ENCODE peak calls at places on chromosomes 12 and 14, in seven cellular contexts. One of them, this sample, is unnamed.

GRCh38 chr12:131897875-131898274 is 3.5 kb downstream of the ULK1 start:
- DNase-seq in K562: no peak
- DNase-seq in endothelial cell of umbilical vein: no peak
- DNase-seq in GM12878: no peak
- DNase-seq in HCT116: no peak
- DNase-seq in A549: no peak
- DNase-seq in SK-N-SH: no peak
- DNase-seq in this sample: no peak

GRCh38 chr12:104684884-104685283 is 228.1 kb downstream of the CHST11 start:
- DNase-seq in A549: no peak
- DNase-seq in SK-N-SH: no peak
- DNase-seq in K562: no peak
- DNase-seq in HCT116: no peak
- DNase-seq in GM12878: no peak
- DNase-seq in endothelial cell of umbilical vein: peak
- DNase-seq in this sample: no peak

GRCh38 chr14:55398679-55399078 is 13.0 kb downstream of the ATG14 start:
- DNase-seq in endothelial cell of umbilical vein: peak
- DNase-seq in HCT116: peak
- DNase-seq in SK-N-SH: no peak
- DNase-seq in K562: peak
- DNase-seq in GM12878: no peak
- DNase-seq in A549: peak
- DNase-seq in this sample: peak

GRCh38 chr14:61510736-61511557 is 184.4 kb upstream of the HIF1A start:
- DNase-seq in K562: no peak
- DNase-seq in HCT116: no peak
- DNase-seq in A549: no peak
- DNase-seq in SK-N-SH: no peak
- DNase-seq in GM12878: no peak
- DNase-seq in endothelial cell of umbilical vein: no peak
- DNase-seq in this sample: no peak

GRCh38 chr12:99619389-99620158 is 28.0 kb upstream of the GARIN6 start:
- DNase-seq in K562: peak
- DNase-seq in A549: no peak
- DNase-seq in GM12878: no peak
- DNase-seq in HCT116: peak
- DNase-seq in endothelial cell of umbilical vein: no peak
- DNase-seq in SK-N-SH: peak
- DNase-seq in this sample: peak

GRCh38 chr12:94667031-94667540 is 16.7 kb upstream of the TMCC3 start:
- DNase-seq in A549: no peak
- DNase-seq in SK-N-SH: no peak
- DNase-seq in endothelial cell of umbilical vein: no peak
- DNase-seq in K562: no peak
- DNase-seq in HCT116: no peak
- DNase-seq in GM12878: no peak
- DNase-seq in this sample: no peak

GRCh38 chr12:116734156-116734768 is 3.6 kb downstream of the SPRING1 start:
- DNase-seq in GM12878: no peak
- DNase-seq in endothelial cell of umbilical vein: no peak
- DNase-seq in SK-N-SH: no peak
- DNase-seq in HCT116: no peak
- DNase-seq in A549: no peak
- DNase-seq in K562: no peak
- DNase-seq in this sample: no peak

GRCh38 chr12:115755061-115755751 is 522.3 kb downstream of the MED13L start:
- DNase-seq in K562: no peak
- DNase-seq in A549: no peak
- DNase-seq in GM12878: no peak
- DNase-seq in endothelial cell of umbilical vein: no peak
- DNase-seq in SK-N-SH: no peak
- DNase-seq in HCT116: no peak
- DNase-seq in this sample: no peak

GRCh38 chr14:28676481-28676880 is 90.1 kb upstream of the FOXG1 start:
- DNase-seq in HCT116: no peak
- DNase-seq in endothelial cell of umbilical vein: peak
- DNase-seq in A549: no peak
- DNase-seq in K562: no peak
- DNase-seq in SK-N-SH: no peak
- DNase-seq in GM12878: no peak
- DNase-seq in this sample: peak

GRCh38 chr12:10802587-10802986 is at the start of gene TAS2R7:
- DNase-seq in K562: no peak
- DNase-seq in HCT116: no peak
- DNase-seq in endothelial cell of umbilical vein: no peak
- DNase-seq in A549: no peak
- DNase-seq in GM12878: no peak
- DNase-seq in SK-N-SH: no peak
- DNase-seq in this sample: no peak

GRCh38 chr14:90815817-90816662 is at the start of gene TTC7B:
- DNase-seq in SK-N-SH: peak
- DNase-seq in endothelial cell of umbilical vein: no peak
- DNase-seq in HCT116: no peak
- DNase-seq in A549: peak
- DNase-seq in GM12878: no peak
- DNase-seq in K562: peak
- DNase-seq in this sample: peak

GRCh38 chr12:10771132-10771733 is 31.2 kb downstream of the TAS2R7 start:
- DNase-seq in SK-N-SH: peak
- DNase-seq in endothelial cell of umbilical vein: peak
- DNase-seq in K562: peak
- DNase-seq in HCT116: peak
- DNase-seq in GM12878: no peak
- DNase-seq in A549: peak
- DNase-seq in this sample: peak

GRCh38 chr12:107347261-107347660 is 253.9 kb upstream of the CRY1 start:
- DNase-seq in A549: no peak
- DNase-seq in GM12878: no peak
- DNase-seq in HCT116: no peak
- DNase-seq in SK-N-SH: no peak
- DNase-seq in endothelial cell of umbilical vein: no peak
- DNase-seq in K562: no peak
- DNase-seq in this sample: no peak

GRCh38 chr12:72925716-72926115 is 653.5 kb downstream of the TRHDE start:
- DNase-seq in endothelial cell of umbilical vein: no peak
- DNase-seq in K562: no peak
- DNase-seq in SK-N-SH: no peak
- DNase-seq in A549: no peak
- DNase-seq in HCT116: no peak
- DNase-seq in GM12878: no peak
- DNase-seq in this sample: no peak

GRCh38 chr12:93939641-93940040 is 208.7 kb upstream of the PLXNC1 start:
- DNase-seq in A549: no peak
- DNase-seq in K562: no peak
- DNase-seq in SK-N-SH: no peak
- DNase-seq in endothelial cell of umbilical vein: no peak
- DNase-seq in GM12878: no peak
- DNase-seq in HCT116: no peak
- DNase-seq in this sample: no peak

GRCh38 chr14:92487513-92488133 is 26.0 kb upstream of the RIN3 start:
- DNase-seq in endothelial cell of umbilical vein: no peak
- DNase-seq in K562: no peak
- DNase-seq in GM12878: no peak
- DNase-seq in A549: no peak
- DNase-seq in SK-N-SH: no peak
- DNase-seq in HCT116: no peak
- DNase-seq in this sample: no peak

GRCh38 chr12:109910969-109911348 is 10.9 kb downstream of the TCHP start:
- DNase-seq in GM12878: no peak
- DNase-seq in HCT116: peak
- DNase-seq in K562: peak
- DNase-seq in SK-N-SH: peak
- DNase-seq in endothelial cell of umbilical vein: no peak
- DNase-seq in A549: peak
- DNase-seq in this sample: peak

GRCh38 chr12:76883151-76883550 is 4.3 kb upstream of the CSRP2 start:
- DNase-seq in GM12878: no peak
- DNase-seq in K562: no peak
- DNase-seq in endothelial cell of umbilical vein: no peak
- DNase-seq in SK-N-SH: no peak
- DNase-seq in A549: no peak
- DNase-seq in HCT116: no peak
- DNase-seq in this sample: no peak

GRCh38 chr14:75711796-75712211 is 50.8 kb downstream of the TTLL5 start:
- DNase-seq in HCT116: peak
- DNase-seq in endothelial cell of umbilical vein: peak
- DNase-seq in SK-N-SH: no peak
- DNase-seq in A549: peak
- DNase-seq in GM12878: peak
- DNase-seq in K562: no peak
- DNase-seq in this sample: no peak

GRCh38 chr12:93380480-93381121 is 2.9 kb downstream of the NUDT4 start:
- DNase-seq in A549: no peak
- DNase-seq in SK-N-SH: peak
- DNase-seq in HCT116: no peak
- DNase-seq in GM12878: no peak
- DNase-seq in endothelial cell of umbilical vein: peak
- DNase-seq in K562: no peak
- DNase-seq in this sample: peak

GRCh38 chr14:67335781-67336180 is 23.8 kb downstream of the ATP6V1D start:
- DNase-seq in A549: peak
- DNase-seq in SK-N-SH: peak
- DNase-seq in GM12878: no peak
- DNase-seq in endothelial cell of umbilical vein: peak
- DNase-seq in K562: no peak
- DNase-seq in HCT116: peak
- DNase-seq in this sample: peak

GRCh38 chr12:68515793-68516192 is 94.9 kb upstream of the RAP1B start:
- DNase-seq in endothelial cell of umbilical vein: no peak
- DNase-seq in HCT116: no peak
- DNase-seq in SK-N-SH: no peak
- DNase-seq in K562: no peak
- DNase-seq in A549: no peak
- DNase-seq in GM12878: no peak
- DNase-seq in this sample: no peak

GRCh38 chr12:68521848-68522502 is 88.7 kb upstream of the RAP1B start:
- DNase-seq in SK-N-SH: no peak
- DNase-seq in GM12878: no peak
- DNase-seq in HCT116: no peak
- DNase-seq in endothelial cell of umbilical vein: no peak
- DNase-seq in A549: no peak
- DNase-seq in K562: no peak
- DNase-seq in this sample: no peak

GRCh38 chr12:68521321-68521839 is 89.3 kb upstream of the RAP1B start:
- DNase-seq in SK-N-SH: peak
- DNase-seq in endothelial cell of umbilical vein: peak
- DNase-seq in K562: no peak
- DNase-seq in GM12878: no peak
- DNase-seq in HCT116: no peak
- DNase-seq in A549: peak
- DNase-seq in this sample: no peak
- TF ChIP-seq MAX in SK-N-SH: no peak
- TF ChIP-seq MAX in endothelial cell of umbilical vein: no peak
- TF ChIP-seq MAX in K562: no peak
- TF ChIP-seq MAX in GM12878: no peak
- TF ChIP-seq MAX in HCT116: no peak
- TF ChIP-seq MAX in A549: no peak
- TF ChIP-seq MAX in this sample: no peak

GRCh38 chr12:6553051-6553868 is 2.6 kb downstream of the IFFO1 start:
- DNase-seq in endothelial cell of umbilical vein: no peak
- DNase-seq in SK-N-SH: no peak
- DNase-seq in A549: no peak
- DNase-seq in HCT116: no peak
- DNase-seq in K562: no peak
- DNase-seq in GM12878: no peak
- DNase-seq in this sample: peak

GRCh38 chr12:6554168-6554989 is 1.5 kb downstream of the IFFO1 start:
- DNase-seq in K562: peak
- DNase-seq in HCT116: peak
- DNase-seq in endothelial cell of umbilical vein: peak
- DNase-seq in A549: peak
- DNase-seq in SK-N-SH: peak
- DNase-seq in GM12878: no peak
- DNase-seq in this sample: peak

GRCh38 chr12:6552140-6552551 is 3.7 kb downstream of the IFFO1 start:
- DNase-seq in endothelial cell of umbilical vein: no peak
- DNase-seq in A549: no peak
- DNase-seq in SK-N-SH: no peak
- DNase-seq in K562: no peak
- DNase-seq in HCT116: no peak
- DNase-seq in GM12878: no peak
- DNase-seq in this sample: no peak

GRCh38 chr12:6556857-6557256 is 1.0 kb upstream of the IFFO1 start:
- DNase-seq in GM12878: no peak
- DNase-seq in SK-N-SH: no peak
- DNase-seq in K562: no peak
- DNase-seq in HCT116: no peak
- DNase-seq in endothelial cell of umbilical vein: no peak
- DNase-seq in A549: no peak
- DNase-seq in this sample: no peak

DNA sequence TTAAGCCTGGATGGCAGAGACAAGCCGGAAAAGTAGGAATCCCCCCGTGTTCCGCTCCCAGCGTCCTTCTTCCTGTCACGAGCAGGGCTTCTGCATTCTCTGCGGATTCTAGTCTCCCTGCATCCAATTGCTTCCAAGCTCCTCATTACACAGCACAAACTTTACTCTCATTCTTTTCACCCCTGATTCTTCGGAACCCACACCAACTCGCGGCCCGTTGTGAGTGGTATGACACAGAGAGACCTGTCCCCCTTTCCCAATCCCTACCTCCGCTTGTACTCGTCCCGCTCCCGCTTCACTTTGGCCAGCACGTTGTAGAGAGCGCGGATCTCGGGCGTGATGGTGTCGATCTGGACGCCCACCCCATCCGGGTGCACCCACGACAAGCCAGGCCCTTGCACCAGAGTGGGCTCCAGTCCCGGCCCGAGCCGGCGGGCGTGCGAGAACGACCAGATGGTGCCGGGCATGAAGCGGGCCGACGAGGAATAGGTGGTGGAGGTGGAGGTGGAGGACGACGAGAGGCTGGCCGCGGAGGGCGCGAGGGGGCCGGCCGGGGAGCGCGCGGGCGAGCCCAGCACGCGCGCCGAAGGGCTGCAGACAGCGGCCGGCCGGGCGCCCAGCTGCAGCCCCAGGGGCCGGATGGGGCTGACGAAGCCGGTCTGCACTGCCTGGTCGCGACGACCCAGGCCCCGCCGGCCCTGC is 701 bp downstream of the IFFO1 start:
- DNase-seq in HCT116: no peak
- DNase-seq in endothelial cell of umbilical vein: no peak
- DNase-seq in K562: no peak
- DNase-seq in SK-N-SH: peak
- DNase-seq in A549: no peak
- DNase-seq in GM12878: no peak
- DNase-seq in this sample: peak
- H3K4me3 ChIP-seq in HCT116: no peak
- H3K4me3 ChIP-seq in endothelial cell of umbilical vein: peak
- H3K4me3 ChIP-seq in K562: no peak
- H3K4me3 ChIP-seq in SK-N-SH: peak
- H3K4me3 ChIP-seq in A549: no peak
- H3K4me3 ChIP-seq in GM12878: peak
- H3K4me3 ChIP-seq in this sample: peak

GRCh38 chr12:7433276-7433822 is 10.6 kb downstream of the CD163L1 start:
- DNase-seq in HCT116: peak
- DNase-seq in GM12878: no peak
- DNase-seq in endothelial cell of umbilical vein: peak
- DNase-seq in A549: peak
- DNase-seq in SK-N-SH: no peak
- DNase-seq in K562: no peak
- DNase-seq in this sample: no peak
- TF ChIP-seq MAX in HCT116: no peak
- TF ChIP-seq MAX in GM12878: no peak
- TF ChIP-seq MAX in endothelial cell of umbilical vein: no peak
- TF ChIP-seq MAX in A549: peak
- TF ChIP-seq MAX in SK-N-SH: peak
- TF ChIP-seq MAX in K562: no peak
- TF ChIP-seq MAX in this sample: no peak

GRCh38 chr14:30017370-30017993 is 89.8 kb upstream of the PRKD1 start:
- DNase-seq in endothelial cell of umbilical vein: no peak
- DNase-seq in HCT116: no peak
- DNase-seq in GM12878: no peak
- DNase-seq in K562: no peak
- DNase-seq in A549: no peak
- DNase-seq in SK-N-SH: no peak
- DNase-seq in this sample: no peak
- H3K4me3 ChIP-seq in endothelial cell of umbilical vein: no peak
- H3K4me3 ChIP-seq in HCT116: no peak
- H3K4me3 ChIP-seq in GM12878: no peak
- H3K4me3 ChIP-seq in K562: no peak
- H3K4me3 ChIP-seq in A549: no peak
- H3K4me3 ChIP-seq in SK-N-SH: no peak
- H3K4me3 ChIP-seq in this sample: no peak